ENCODE peak calls at places on chromosomes 12 and 14, in six cellular contexts. W is stimulated activated CD8-positive, alpha-beta memory T cell treated with anti-CD3 and anti-CD28 coated beads, Interleukin-2, amount 100 ng/mL, for 1 hour; F is lower lobe of right lung; I is CD4-positive, alpha-beta T cell; O is mucosa of descending colon; L is endothelial cell of umbilical vein. Z is an unnamed sample.

GRCh38 chr12:34163443-34163842 is 141.1 kb downstream of the ALG10 start:
- DNase-seq in I (no peak), W (no peak), L (no peak), F (no peak), O (no peak), Z (no peak)

GRCh38 chr14:57492859-57493258 is 798 bp downstream of the CCDC198 start:
- DNase-seq in I (no peak), O (no peak), F (no peak), W (no peak), L (no peak), Z (peak)

GRCh38 chr14:86654558-86655184 is 1124.7 kb downstream of the FLRT2 start:
- DNase-seq in L (no peak), I (no peak), O (no peak), W (no peak), F (peak), Z (peak)

GRCh38 chr12:31897791-31898503 is 61.3 kb upstream of the RESF1 start:
- DNase-seq in I (no peak), F (peak), L (peak), W (no peak), O (no peak), Z (peak)

GRCh38 chr14:104967414-104968152 is 10.6 kb downstream of the AHNAK2 start:
- DNase-seq in W (no peak), O (peak), L (peak), F (peak), I (no peak), Z (peak)

GRCh38 chr12:113949321-113950305 is 16.5 kb downstream of the RBM19 start:
- DNase-seq in O (no peak), L (no peak), F (no peak), W (no peak), I (no peak), Z (no peak)

GRCh38 chr14:69485261-69485660 is 733 bp downstream of the PLEKHD1 start:
- DNase-seq in F (no peak), W (no peak), L (no peak), O (no peak), I (no peak), Z (no peak)

GRCh38 chr12:132236129-132236929 is 92.1 kb downstream of the NOC4L start:
- DNase-seq in I (no peak), L (no peak), W (no peak), F (no peak), O (no peak), Z (no peak)

GRCh38 chr12:120229583-120230325 is 28.8 kb upstream of the RPLP0 start:
- DNase-seq in L (no peak), F (peak), O (no peak), W (no peak), I (no peak), Z (peak)

GRCh38 chr12:71746983-71747611 is 7.6 kb upstream of the RAB21 start:
- DNase-seq in L (peak), W (peak), F (no peak), O (no peak), I (peak), Z (peak)

GRCh38 chr12:90322006-90322405 is 613.4 kb upstream of the ATP2B1 start:
- DNase-seq in I (no peak), F (no peak), W (no peak), L (peak), O (no peak), Z (no peak)